ENCODE peak calls at places on chromosomes 5 and 9, in six cellular contexts. R is GM12891, A is GM12878, E is H1, W is HepG2, H is K562. T is an unnamed sample.

GRCh38 chr9:4106081-4106491 is 193.8 kb downstream of the GLIS3 start:
- DNase-seq in W (peak; percentile 21), R (no peak), E (no peak), A (no peak), H (no peak), T (no peak)

GRCh38 chr9:81722277-81722676 is 32.9 kb upstream of the TLE1 start:
- DNase-seq in W (no peak), A (no peak), H (no peak), E (no peak), R (no peak), T (no peak)

GRCh38 chr5:148615644-148616283 is 38.6 kb downstream of the HTR4 start:
- DNase-seq in W (no peak), E (no peak), A (no peak), R (no peak), H (no peak), T (no peak)

GRCh38 chr9:98488578-98489312 is 220.0 kb downstream of the GABBR2 start:
- DNase-seq in R (no peak), E (no peak), H (no peak), W (no peak), A (no peak), T (no peak)

GRCh38 chr9:12516573-12516972 is 176.6 kb upstream of the TYRP1 start:
- DNase-seq in E (no peak), H (no peak), W (no peak), A (no peak), R (no peak), T (no peak)

GRCh38 chr9:121992571-121993212 is 100.4 kb downstream of the TTLL11 start:
- DNase-seq in H (peak; percentile 68), E (no peak), W (peak; percentile 65), A (no peak), R (peak; percentile 35), T (peak; percentile 40)

GRCh38 chr5:148897842-148898241 is 71.4 kb downstream of the ADRB2 start:
- DNase-seq in W (no peak), R (no peak), E (no peak), A (no peak), H (no peak), T (no peak)

GRCh38 chr5:146606838-146607237 is 90.8 kb upstream of the GPR151 start:
- DNase-seq in E (no peak), H (no peak), R (no peak), W (no peak), A (no peak), T (no peak)

GRCh38 chr5:108339220-108339619 is 42.7 kb downstream of the FBXL17 start:
- DNase-seq in R (no peak), A (no peak), H (no peak), E (no peak), W (no peak), T (no peak)

GRCh38 chr9:14366071-14366470 is 52.1 kb upstream of the NFIB start:
- DNase-seq in H (no peak), A (no peak), W (no peak), R (no peak), E (no peak), T (no peak)

GRCh38 chr9:5438301-5439162 is 807 bp upstream of the PLGRKT start:
- DNase-seq in H (no peak), E (peak; percentile 45), A (peak; percentile 89), R (no peak), W (no peak), T (no peak)

GRCh38 chr5:180627386-180628120 is 21.8 kb downstream of the FLT4 start:
- DNase-seq in E (no peak), W (no peak), R (no peak), H (no peak), A (no peak), T (no peak)

GRCh38 chr9:119278138-119278537 is 91.1 kb downstream of the BRINP1 start:
- DNase-seq in W (no peak), A (no peak), R (no peak), E (no peak), H (no peak), T (no peak)

GRCh38 chr5:136285501-136285900 is 79.8 kb downstream of the TRPC7 start:
- DNase-seq in H (no peak), W (no peak), R (no peak), E (no peak), A (no peak), T (no peak)

GRCh38 chr5:124343451-124343867 is 403.0 kb downstream of the ZNF608 start:
- DNase-seq in W (no peak), E (no peak), H (no peak), A (no peak), R (no peak), T (no peak)

DNA sequence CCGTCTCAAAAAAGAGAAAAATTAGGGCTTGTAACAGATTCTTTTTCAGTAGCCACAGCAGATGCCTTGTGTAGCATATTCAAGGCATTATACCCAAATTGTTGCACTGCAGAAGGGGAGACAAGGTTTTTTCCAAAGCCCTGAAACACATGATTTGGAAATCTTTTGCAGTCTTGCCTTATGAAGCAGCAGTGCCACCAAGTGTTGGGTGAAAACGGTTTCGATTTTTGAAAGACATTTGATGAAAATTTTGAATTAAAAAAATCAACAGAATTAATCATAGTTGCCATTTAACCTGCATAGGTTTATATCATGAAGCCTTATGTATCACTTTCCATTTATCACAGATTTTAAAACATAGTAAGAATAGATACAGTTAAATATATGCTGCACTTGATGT is 479.5 kb downstream of the TAF11L14 start:
- DNase-seq in H (no peak), E (no peak), A (no peak), W (no peak), R (no peak), T (no peak)
- TF ChIP-seq TAF1 in H (no peak), E (no peak), A (no peak), W (no peak), R (no peak), T (no peak)

GRCh38 chr9:126916909-126917308 is 2.3 kb downstream of the RALGPS1 start:
- DNase-seq in A (no peak), E (no peak), W (peak; percentile 48), R (no peak), H (no peak), T (no peak)

GRCh38 chr9:126914458-126915280 is at the start of gene RALGPS1:
- DNase-seq in W (peak; percentile 88), A (peak; percentile 73), E (peak; percentile 92), H (peak; percentile 97), R (peak; percentile 97), T (peak; percentile 97)

GRCh38 chr9:126919193-126919592 is 4.6 kb downstream of the RALGPS1 start:
- DNase-seq in H (no peak), A (no peak), E (no peak), W (peak; percentile 86), R (no peak), T (no peak)

GRCh38 chr9:126915846-126916543 is 1.4 kb downstream of the RALGPS1 start:
- DNase-seq in E (no peak), H (no peak), W (peak; percentile 22), A (no peak), R (no peak), T (no peak)

DNA sequence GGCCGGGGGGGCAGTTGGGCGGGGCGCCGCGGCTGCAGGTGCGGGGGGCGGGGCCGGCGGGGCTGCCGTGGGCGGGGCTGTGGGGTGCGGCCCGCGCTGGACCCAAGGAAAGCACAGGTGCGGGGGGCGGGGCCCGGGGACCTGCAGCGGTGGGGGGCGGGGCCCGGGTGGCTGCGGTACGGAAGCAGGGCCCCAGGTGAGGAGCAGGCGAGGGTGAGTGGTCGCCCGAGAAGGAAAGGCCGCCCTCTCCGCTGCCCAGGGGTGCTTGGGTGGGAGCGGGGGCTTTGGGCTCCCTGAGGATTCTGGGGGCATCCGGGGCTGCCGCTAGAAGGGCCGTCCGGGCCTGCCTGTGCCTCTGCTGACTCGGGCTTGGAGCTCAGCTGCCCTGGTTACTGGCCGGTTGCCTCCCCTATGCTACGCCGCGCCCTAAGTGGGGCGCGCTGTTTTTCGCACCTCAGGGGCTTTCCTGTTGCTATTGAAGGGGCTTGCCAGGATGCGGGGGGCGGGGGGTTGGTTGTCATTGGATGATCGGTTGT is 767 bp downstream of the RALGPS1 start:
- DNase-seq in W (no peak), H (no peak), E (peak; percentile 90), A (no peak), R (peak; percentile 37), T (peak; percentile 24)
- TF ChIP-seq POLR2A in W (no peak), H (no peak), E (no peak), A (no peak), R (no peak), T (no peak)

GRCh38 chr9:130331573-130331972 is 66.0 kb downstream of the HMCN2 start:
- DNase-seq in W (no peak), H (no peak), E (no peak), R (no peak), A (no peak), T (no peak)
- TF ChIP-seq TAF1 in W (no peak), H (no peak), E (no peak), R (no peak), A (no peak), T (no peak)

GRCh38 chr5:140113180-140113698 is 670 bp upstream of the PURA start:
- DNase-seq in A (no peak), R (no peak), W (no peak), H (peak; percentile 36), E (peak; percentile 75), T (peak; percentile 21)

GRCh38 chr5:140115186-140115500 is 1.2 kb downstream of the PURA start:
- DNase-seq in A (no peak), E (no peak), W (no peak), R (no peak), H (no peak), T (no peak)

GRCh38 chr5:140112685-140113179 is 1.2 kb upstream of the PURA start:
- DNase-seq in H (no peak), W (no peak), E (no peak), A (no peak), R (no peak), T (no peak)

GRCh38 chr5:140114341-140115185 is 654 bp downstream of the PURA start:
- DNase-seq in R (no peak), W (no peak), E (peak; percentile 79), H (peak; percentile 39), A (no peak), T (peak; percentile 31)

GRCh38 chr5:140113699-140114263 is at the start of gene PURA:
- DNase-seq in E (peak; percentile 94), A (peak; percentile 82), H (peak; percentile 94), R (peak; percentile 91), W (peak; percentile 92), T (peak; percentile 89)
- TF ChIP-seq POLR2A in E (no peak), A (peak; percentile 86), H (no peak), R (peak; percentile 71), W (no peak), T (peak; percentile 85)

GRCh38 chr9:92484563-92484962 is 2.3 kb upstream of the ASPN start:
- DNase-seq in W (no peak), R (no peak), H (no peak), A (no peak), E (no peak), T (no peak)

GRCh38 chr9:92482336-92482735 is at the start of gene ASPN:
- DNase-seq in E (no peak), A (no peak), W (no peak), H (no peak), R (no peak), T (no peak)

GRCh38 chr9:92486371-92486770 is 4.1 kb upstream of the ASPN start:
- DNase-seq in R (no peak), E (no peak), A (no peak), W (no peak), H (peak; percentile 26), T (no peak)

GRCh38 chr9:92481029-92481633 is 1.2 kb downstream of the ASPN start:
- DNase-seq in E (no peak), H (peak; percentile 32), A (no peak), W (no peak), R (no peak), T (no peak)

GRCh38 chr9:92483896-92484545 is 1.7 kb upstream of the ASPN start:
- DNase-seq in A (no peak), R (no peak), E (no peak), H (no peak), W (no peak), T (no peak)
- TF ChIP-seq TAF1 in A (no peak), R (no peak), E (no peak), H (no peak), W (no peak), T (no peak)

GRCh38 chr9:85940275-85940831 is 593 bp upstream of the NAA35 start:
- DNase-seq in A (no peak), H (no peak), E (no peak), R (no peak), W (no peak), T (no peak)
- TF ChIP-seq POLR2A in A (peak; percentile 86), H (peak; percentile 91), E (no peak), R (peak; percentile 90), W (peak; percentile 86), T (peak; percentile 72)